ENCODE peak calls at places on chromosome 18, in ten cellular contexts. A is endothelial cell; J is PC-3; G is coronary artery; L is H7; W is nephron progenitor cell; X is IMR-90; O is astrocyte of the spinal cord; S is activated CD8-positive, alpha-beta memory T cell treated with anti-CD3 and anti-CD28 coated beads for 48 hours; N is MCF 10A. Q is an unnamed sample.

GRCh38 chr18:58567453-58568196 is 61.3 kb downstream of the ALPK2 start:
- DNase-seq in N (peak; percentile 96), J (peak; percentile 82), L (no peak), W (no peak), O (peak; percentile 97), A (no peak), X (peak; percentile 99), S (no peak), G (no peak), Q (no peak)

GRCh38 chr18:2997846-2998599 is 14.9 kb downstream of the LPIN2 start:
- DNase-seq in N (peak; percentile 24), A (no peak), L (no peak), S (no peak), W (no peak), X (no peak), O (no peak), G (peak; percentile 83), J (no peak), Q (no peak)

GRCh38 chr18:12307871-12308385 is at the start of gene TUBB6:
- DNase-seq in L (peak; percentile 97), N (peak; percentile 68), X (peak; percentile 81), G (peak; percentile 89), O (peak; percentile 78), W (peak; percentile 76), J (no peak), S (no peak), A (peak; percentile 82), Q (peak; percentile 94)

GRCh38 chr18:62088146-62088545 is 98.7 kb downstream of the PIGN start:
- DNase-seq in G (no peak), A (no peak), X (no peak), O (no peak), W (no peak), J (no peak), S (no peak), N (no peak), L (no peak), Q (no peak)

GRCh38 chr18:78679061-78679460 is 300.6 kb upstream of the SALL3 start:
- DNase-seq in N (no peak), A (no peak), J (no peak), X (no peak), L (no peak), W (no peak), G (no peak), O (no peak), S (no peak), Q (peak; percentile 80)

GRCh38 chr18:75810481-75810880 is 383.0 kb upstream of the SMIM21 start:
- DNase-seq in N (no peak), A (no peak), W (no peak), X (no peak), S (no peak), O (no peak), L (no peak), G (no peak), J (no peak), Q (no peak)

GRCh38 chr18:77088977-77089795 is 43.4 kb downstream of the MBP start:
- DNase-seq in G (peak; percentile 72), L (no peak), O (no peak), W (no peak), A (no peak), S (no peak), N (peak; percentile 85), J (peak; percentile 96), X (no peak), Q (no peak)

GRCh38 chr18:49015886-49016647 is 65.3 kb upstream of the SMAD7 start:
- DNase-seq in A (no peak), G (peak; percentile 50), X (no peak), L (peak; percentile 40), W (no peak), S (no peak), J (no peak), O (no peak), N (no peak), Q (peak; percentile 39)

GRCh38 chr18:62512532-62512931 is 10.3 kb upstream of the ZCCHC2 start:
- DNase-seq in O (no peak), A (no peak), G (no peak), W (no peak), J (no peak), L (no peak), X (no peak), S (no peak), N (no peak), Q (no peak)

GRCh38 chr18:24112874-24113615 is 25.8 kb upstream of the CABYR start:
- DNase-seq in N (peak; percentile 75), S (no peak), X (peak; percentile 69), O (peak; percentile 71), J (peak; percentile 84), W (no peak), L (no peak), G (no peak), A (no peak), Q (no peak)

GRCh38 chr18:8912348-8913057 is 190.0 kb upstream of the NDUFV2 start:
- DNase-seq in N (peak; percentile 10), W (peak; percentile 10), O (no peak), A (no peak), G (no peak), X (no peak), S (no peak), L (peak; percentile 43), J (no peak), Q (no peak)

GRCh38 chr18:32545631-32546030 is 74.9 kb upstream of the GAREM1 start:
- DNase-seq in N (no peak), W (no peak), L (no peak), G (no peak), O (no peak), X (no peak), S (no peak), J (no peak), A (no peak), Q (no peak)

GRCh38 chr18:323253-323622 is 55.4 kb upstream of the THOC1 start:
- DNase-seq in A (no peak), G (no peak), J (peak; percentile 35), S (no peak), X (peak; percentile 38), N (peak; percentile 40), L (no peak), O (peak; percentile 52), W (no peak), Q (no peak)

GRCh38 chr18:48832961-48833700 is 117.6 kb downstream of the SMAD7 start:
- DNase-seq in S (no peak), J (peak; percentile 81), O (peak; percentile 86), L (no peak), G (peak; percentile 78), W (no peak), X (peak; percentile 67), N (peak; percentile 98), A (no peak), Q (peak; percentile 92)

GRCh38 chr18:44518091-44518490 is 162.6 kb upstream of the SETBP1 start:
- DNase-seq in A (no peak), X (no peak), O (no peak), N (no peak), S (no peak), G (no peak), J (peak; percentile 3), L (no peak), W (no peak), Q (no peak)

GRCh38 chr18:49849331-49850217 is 36.2 kb upstream of the ACAA2 start:
- DNase-seq in N (peak; percentile 98), G (no peak), X (peak; percentile 92), A (no peak), L (peak; percentile 88), S (no peak), J (peak; percentile 87), O (peak; percentile 92), W (peak; percentile 26), Q (no peak)

GRCh38 chr18:67476585-67476984 is 39.9 kb downstream of the DSEL start:
- DNase-seq in L (no peak), J (no peak), A (no peak), X (peak; percentile 27), N (no peak), G (no peak), S (no peak), O (peak; percentile 38), W (no peak), Q (no peak)

GRCh38 chr18:63409301-63409700 is 13.0 kb downstream of the VPS4B start:
- DNase-seq in G (no peak), O (peak; percentile 38), J (peak; percentile 80), L (no peak), S (no peak), W (no peak), A (no peak), N (peak; percentile 71), X (peak; percentile 63), Q (no peak)

GRCh38 chr18:55857409-55857808 is 269.4 kb upstream of the TCF4 start:
- DNase-seq in N (peak; percentile 49), J (no peak), X (no peak), A (no peak), O (no peak), W (no peak), S (no peak), L (no peak), G (no peak), Q (no peak)

GRCh38 chr18:65735166-65735565 is 15.6 kb upstream of the CDH7 start:
- DNase-seq in N (no peak), L (no peak), X (no peak), G (no peak), O (no peak), J (no peak), S (no peak), W (no peak), A (no peak), Q (no peak)

GRCh38 chr18:46274266-46274665 is 170.1 kb downstream of the HAUS1 start:
- DNase-seq in A (no peak), X (no peak), N (no peak), J (no peak), L (no peak), G (no peak), S (no peak), O (no peak), W (no peak), Q (no peak)

GRCh38 chr18:62999392-62999791 is 284.1 kb downstream of the PHLPP1 start:
- DNase-seq in W (no peak), J (peak; percentile 50), A (no peak), N (peak; percentile 23), G (peak; percentile 82), X (peak; percentile 26), O (peak; percentile 35), L (no peak), S (no peak), Q (no peak)

GRCh38 chr18:56314396-56314795 is 324.0 kb downstream of the TXNL1 start:
- DNase-seq in S (no peak), O (no peak), X (peak; percentile 18), L (no peak), A (no peak), J (no peak), G (no peak), W (no peak), N (peak; percentile 9), Q (no peak)

GRCh38 chr18:66560092-66560491 is 43.8 kb downstream of the CDH19 start:
- DNase-seq in N (peak; percentile 61), O (peak; percentile 14), A (peak; percentile 34), L (no peak), W (no peak), G (no peak), J (peak; percentile 72), S (no peak), X (no peak), Q (no peak)

GRCh38 chr18:73681398-73681797 is 466.2 kb downstream of the FBXO15 start:
- DNase-seq in X (no peak), L (no peak), S (no peak), N (no peak), W (no peak), O (no peak), A (no peak), G (no peak), J (no peak), Q (no peak)

GRCh38 chr18:45686892-45687611 is 36.9 kb upstream of the SLC14A1 start:
- DNase-seq in A (no peak), O (peak; percentile 28), J (no peak), X (no peak), L (no peak), N (no peak), G (peak; percentile 71), W (no peak), S (no peak), Q (no peak)

GRCh38 chr18:22363867-22364463 is 53.8 kb downstream of the CTAGE1 start:
- DNase-seq in J (peak; percentile 34), L (no peak), S (no peak), G (no peak), X (peak; percentile 29), N (peak; percentile 30), A (no peak), O (no peak), W (no peak), Q (no peak)

GRCh38 chr18:79402977-79403722 is 7.4 kb downstream of the NFATC1 start:
- DNase-seq in J (peak; percentile 62), N (peak; percentile 54), X (no peak), O (no peak), G (peak; percentile 93), W (peak; percentile 43), L (peak; percentile 82), S (no peak), A (peak; percentile 65), Q (no peak)